ENCODE peak calls at places on chromosomes 16 and 17, in seven cellular contexts. One of them, this sample, is unnamed.

GRCh38 chr17:8237175-8237574 is 10.7 kb downstream of the CTC1 start:
- DNase-seq in Daoy: no peak
- DNase-seq in mammary epithelial cell: no peak
- DNase-seq in activated CD4-positive, alpha-beta memory T cell treated with anti-CD3 and anti-CD28 coated beads for 36 hours: no peak
- DNase-seq in mesendoderm: no peak
- DNase-seq in T-cell: no peak
- DNase-seq in caudate nucleus: no peak
- DNase-seq in this sample: no peak

GRCh38 chr16:20074089-20074956 is 633 bp upstream of the GPR139 start:
- DNase-seq in Daoy: peak
- DNase-seq in mammary epithelial cell: no peak
- DNase-seq in activated CD4-positive, alpha-beta memory T cell treated with anti-CD3 and anti-CD28 coated beads for 36 hours: no peak
- DNase-seq in mesendoderm: no peak
- DNase-seq in T-cell: no peak
- DNase-seq in caudate nucleus: no peak
- DNase-seq in this sample: no peak

GRCh38 chr17:81436294-81436849 is 41.1 kb downstream of the BAHCC1 start:
- DNase-seq in Daoy: no peak
- DNase-seq in mammary epithelial cell: no peak
- DNase-seq in activated CD4-positive, alpha-beta memory T cell treated with anti-CD3 and anti-CD28 coated beads for 36 hours: no peak
- DNase-seq in mesendoderm: no peak
- DNase-seq in T-cell: no peak
- DNase-seq in caudate nucleus: no peak
- DNase-seq in this sample: no peak

GRCh38 chr17:78979780-78980623 is at the start of gene LGALS3BP:
- DNase-seq in Daoy: peak
- DNase-seq in mammary epithelial cell: peak
- DNase-seq in activated CD4-positive, alpha-beta memory T cell treated with anti-CD3 and anti-CD28 coated beads for 36 hours: peak
- DNase-seq in mesendoderm: peak
- DNase-seq in T-cell: no peak
- DNase-seq in caudate nucleus: no peak
- DNase-seq in this sample: peak

GRCh38 chr17:73625006-73625405 is 19.2 kb downstream of the SDK2 start:
- DNase-seq in Daoy: no peak
- DNase-seq in mammary epithelial cell: peak
- DNase-seq in activated CD4-positive, alpha-beta memory T cell treated with anti-CD3 and anti-CD28 coated beads for 36 hours: no peak
- DNase-seq in mesendoderm: peak
- DNase-seq in T-cell: no peak
- DNase-seq in caudate nucleus: no peak
- DNase-seq in this sample: no peak

GRCh38 chr16:88719267-88719932 is 13.1 kb downstream of the CTU2 start:
- DNase-seq in Daoy: no peak
- DNase-seq in mammary epithelial cell: no peak
- DNase-seq in activated CD4-positive, alpha-beta memory T cell treated with anti-CD3 and anti-CD28 coated beads for 36 hours: no peak
- DNase-seq in mesendoderm: no peak
- DNase-seq in T-cell: no peak
- DNase-seq in caudate nucleus: peak
- DNase-seq in this sample: no peak

GRCh38 chr16:84283314-84284167 is 11.1 kb upstream of the WFDC1 start:
- DNase-seq in Daoy: no peak
- DNase-seq in mammary epithelial cell: no peak
- DNase-seq in activated CD4-positive, alpha-beta memory T cell treated with anti-CD3 and anti-CD28 coated beads for 36 hours: no peak
- DNase-seq in mesendoderm: no peak
- DNase-seq in T-cell: no peak
- DNase-seq in caudate nucleus: no peak
- DNase-seq in this sample: no peak

GRCh38 chr16:17467923-17468540 is 2.7 kb downstream of the XYLT1 start:
- DNase-seq in Daoy: peak
- DNase-seq in mammary epithelial cell: peak
- DNase-seq in activated CD4-positive, alpha-beta memory T cell treated with anti-CD3 and anti-CD28 coated beads for 36 hours: peak
- DNase-seq in mesendoderm: peak
- DNase-seq in T-cell: no peak
- DNase-seq in caudate nucleus: peak
- DNase-seq in this sample: no peak

GRCh38 chr16:86640265-86640843 is 62.0 kb downstream of the FOXL1 start:
- DNase-seq in Daoy: no peak
- DNase-seq in mammary epithelial cell: no peak
- DNase-seq in activated CD4-positive, alpha-beta memory T cell treated with anti-CD3 and anti-CD28 coated beads for 36 hours: no peak
- DNase-seq in mesendoderm: no peak
- DNase-seq in T-cell: no peak
- DNase-seq in caudate nucleus: no peak
- DNase-seq in this sample: no peak

GRCh38 chr16:69166221-69166833 is 20.6 kb upstream of the SNTB2 start:
- DNase-seq in Daoy: peak
- DNase-seq in mammary epithelial cell: peak
- DNase-seq in activated CD4-positive, alpha-beta memory T cell treated with anti-CD3 and anti-CD28 coated beads for 36 hours: peak
- DNase-seq in mesendoderm: no peak
- DNase-seq in T-cell: no peak
- DNase-seq in caudate nucleus: no peak
- DNase-seq in this sample: peak

GRCh38 chr17:5446786-5447185 is 7.8 kb upstream of the C1QBP start:
- DNase-seq in Daoy: no peak
- DNase-seq in mammary epithelial cell: no peak
- DNase-seq in activated CD4-positive, alpha-beta memory T cell treated with anti-CD3 and anti-CD28 coated beads for 36 hours: no peak
- DNase-seq in mesendoderm: no peak
- DNase-seq in T-cell: no peak
- DNase-seq in caudate nucleus: peak
- DNase-seq in this sample: no peak

GRCh38 chr17:64457156-64457555 is 8.2 kb downstream of the MILR1 start:
- DNase-seq in Daoy: peak
- DNase-seq in mammary epithelial cell: no peak
- DNase-seq in activated CD4-positive, alpha-beta memory T cell treated with anti-CD3 and anti-CD28 coated beads for 36 hours: no peak
- DNase-seq in mesendoderm: no peak
- DNase-seq in T-cell: no peak
- DNase-seq in caudate nucleus: no peak
- DNase-seq in this sample: no peak

GRCh38 chr16:9909072-9909471 is 273.2 kb downstream of the GRIN2A start:
- DNase-seq in Daoy: peak
- DNase-seq in mammary epithelial cell: no peak
- DNase-seq in activated CD4-positive, alpha-beta memory T cell treated with anti-CD3 and anti-CD28 coated beads for 36 hours: no peak
- DNase-seq in mesendoderm: no peak
- DNase-seq in T-cell: no peak
- DNase-seq in caudate nucleus: no peak
- DNase-seq in this sample: no peak

GRCh38 chr17:64147110-64148016 is 17.4 kb upstream of the ERN1 start:
- DNase-seq in Daoy: peak
- DNase-seq in mammary epithelial cell: peak
- DNase-seq in activated CD4-positive, alpha-beta memory T cell treated with anti-CD3 and anti-CD28 coated beads for 36 hours: no peak
- DNase-seq in mesendoderm: peak
- DNase-seq in T-cell: no peak
- DNase-seq in caudate nucleus: no peak
- DNase-seq in this sample: no peak

GRCh38 chr17:48262982-48263586 is 155.5 kb downstream of the SNX11 start:
- DNase-seq in Daoy: no peak
- DNase-seq in mammary epithelial cell: no peak
- DNase-seq in activated CD4-positive, alpha-beta memory T cell treated with anti-CD3 and anti-CD28 coated beads for 36 hours: no peak
- DNase-seq in mesendoderm: no peak
- DNase-seq in T-cell: no peak
- DNase-seq in caudate nucleus: no peak
- DNase-seq in this sample: no peak

GRCh38 chr17:70929226-70929625 is 759.9 kb downstream of the KCNJ2 start:
- DNase-seq in Daoy: no peak
- DNase-seq in mammary epithelial cell: no peak
- DNase-seq in activated CD4-positive, alpha-beta memory T cell treated with anti-CD3 and anti-CD28 coated beads for 36 hours: no peak
- DNase-seq in mesendoderm: no peak
- DNase-seq in T-cell: no peak
- DNase-seq in caudate nucleus: no peak
- DNase-seq in this sample: no peak

GRCh38 chr17:41717408-41718286 is 5.5 kb downstream of the GAST start:
- DNase-seq in Daoy: peak
- DNase-seq in mammary epithelial cell: peak
- DNase-seq in activated CD4-positive, alpha-beta memory T cell treated with anti-CD3 and anti-CD28 coated beads for 36 hours: peak
- DNase-seq in mesendoderm: no peak
- DNase-seq in T-cell: no peak
- DNase-seq in caudate nucleus: no peak
- DNase-seq in this sample: no peak

GRCh38 chr16:23836404-23837291 is 865 bp downstream of the PRKCB start:
- DNase-seq in Daoy: no peak
- DNase-seq in mammary epithelial cell: no peak
- DNase-seq in activated CD4-positive, alpha-beta memory T cell treated with anti-CD3 and anti-CD28 coated beads for 36 hours: peak
- DNase-seq in mesendoderm: peak
- DNase-seq in T-cell: peak
- DNase-seq in caudate nucleus: no peak
- DNase-seq in this sample: peak

GRCh38 chr16:9658157-9658556 is 524.1 kb downstream of the GRIN2A start:
- DNase-seq in Daoy: no peak
- DNase-seq in mammary epithelial cell: no peak
- DNase-seq in activated CD4-positive, alpha-beta memory T cell treated with anti-CD3 and anti-CD28 coated beads for 36 hours: no peak
- DNase-seq in mesendoderm: peak
- DNase-seq in T-cell: no peak
- DNase-seq in caudate nucleus: no peak
- DNase-seq in this sample: no peak

GRCh38 chr16:1102921-1103648 is 7.0 kb upstream of the C1QTNF8 start:
- DNase-seq in Daoy: peak
- DNase-seq in mammary epithelial cell: no peak
- DNase-seq in activated CD4-positive, alpha-beta memory T cell treated with anti-CD3 and anti-CD28 coated beads for 36 hours: peak
- DNase-seq in mesendoderm: peak
- DNase-seq in T-cell: no peak
- DNase-seq in caudate nucleus: no peak
- DNase-seq in this sample: peak

GRCh38 chr17:74345433-74346241 is 16.0 kb downstream of the BTBD17 start:
- DNase-seq in Daoy: peak
- DNase-seq in mammary epithelial cell: peak
- DNase-seq in activated CD4-positive, alpha-beta memory T cell treated with anti-CD3 and anti-CD28 coated beads for 36 hours: no peak
- DNase-seq in mesendoderm: no peak
- DNase-seq in T-cell: no peak
- DNase-seq in caudate nucleus: no peak
- DNase-seq in this sample: no peak

GRCh38 chr17:55117063-55117611 is 147.6 kb upstream of the HLF start:
- DNase-seq in Daoy: no peak
- DNase-seq in mammary epithelial cell: no peak
- DNase-seq in activated CD4-positive, alpha-beta memory T cell treated with anti-CD3 and anti-CD28 coated beads for 36 hours: no peak
- DNase-seq in mesendoderm: no peak
- DNase-seq in T-cell: no peak
- DNase-seq in caudate nucleus: no peak
- DNase-seq in this sample: no peak

GRCh38 chr16:50861926-50862325 is 120.0 kb downstream of the CYLD start:
- DNase-seq in Daoy: peak
- DNase-seq in mammary epithelial cell: peak
- DNase-seq in activated CD4-positive, alpha-beta memory T cell treated with anti-CD3 and anti-CD28 coated beads for 36 hours: no peak
- DNase-seq in mesendoderm: no peak
- DNase-seq in T-cell: no peak
- DNase-seq in caudate nucleus: no peak
- DNase-seq in this sample: no peak

GRCh38 chr17:74567397-74567796 is at the start of gene CD300H:
- DNase-seq in Daoy: no peak
- DNase-seq in mammary epithelial cell: no peak
- DNase-seq in activated CD4-positive, alpha-beta memory T cell treated with anti-CD3 and anti-CD28 coated beads for 36 hours: no peak
- DNase-seq in mesendoderm: no peak
- DNase-seq in T-cell: no peak
- DNase-seq in caudate nucleus: no peak
- DNase-seq in this sample: no peak

GRCh38 chr16:75248536-75249380 is 2.7 kb downstream of the BCAR1 start:
- DNase-seq in Daoy: no peak
- DNase-seq in mammary epithelial cell: no peak
- DNase-seq in activated CD4-positive, alpha-beta memory T cell treated with anti-CD3 and anti-CD28 coated beads for 36 hours: no peak
- DNase-seq in mesendoderm: no peak
- DNase-seq in T-cell: no peak
- DNase-seq in caudate nucleus: no peak
- DNase-seq in this sample: no peak

GRCh38 chr17:59530561-59530960 is 34.8 kb upstream of the DHX40 start:
- DNase-seq in Daoy: no peak
- DNase-seq in mammary epithelial cell: no peak
- DNase-seq in activated CD4-positive, alpha-beta memory T cell treated with anti-CD3 and anti-CD28 coated beads for 36 hours: no peak
- DNase-seq in mesendoderm: no peak
- DNase-seq in T-cell: no peak
- DNase-seq in caudate nucleus: no peak
- DNase-seq in this sample: no peak

GRCh38 chr17:40107266-40107980 is 7.0 kb upstream of the NR1D1 start:
- DNase-seq in Daoy: no peak
- DNase-seq in mammary epithelial cell: no peak
- DNase-seq in activated CD4-positive, alpha-beta memory T cell treated with anti-CD3 and anti-CD28 coated beads for 36 hours: no peak
- DNase-seq in mesendoderm: no peak
- DNase-seq in T-cell: no peak
- DNase-seq in caudate nucleus: no peak
- DNase-seq in this sample: peak

GRCh38 chr16:49788505-49788904 is 67.4 kb downstream of the ZNF423 start:
- DNase-seq in Daoy: no peak
- DNase-seq in mammary epithelial cell: no peak
- DNase-seq in activated CD4-positive, alpha-beta memory T cell treated with anti-CD3 and anti-CD28 coated beads for 36 hours: no peak
- DNase-seq in mesendoderm: no peak
- DNase-seq in T-cell: no peak
- DNase-seq in caudate nucleus: peak
- DNase-seq in this sample: no peak

GRCh38 chr17:46868689-46869187 is 17.4 kb downstream of the WNT9B start:
- DNase-seq in Daoy: no peak
- DNase-seq in mammary epithelial cell: no peak
- DNase-seq in activated CD4-positive, alpha-beta memory T cell treated with anti-CD3 and anti-CD28 coated beads for 36 hours: no peak
- DNase-seq in mesendoderm: no peak
- DNase-seq in T-cell: no peak
- DNase-seq in caudate nucleus: no peak
- DNase-seq in this sample: no peak

GRCh38 chr16:84190731-84191388 is at the start of gene ADAD2:
- DNase-seq in Daoy: no peak
- DNase-seq in mammary epithelial cell: no peak
- DNase-seq in activated CD4-positive, alpha-beta memory T cell treated with anti-CD3 and anti-CD28 coated beads for 36 hours: no peak
- DNase-seq in mesendoderm: peak
- DNase-seq in T-cell: no peak
- DNase-seq in caudate nucleus: no peak
- DNase-seq in this sample: no peak

GRCh38 chr16:57391308-57391699 is 13.3 kb upstream of the CCL17 start:
- DNase-seq in Daoy: no peak
- DNase-seq in mammary epithelial cell: no peak
- DNase-seq in activated CD4-positive, alpha-beta memory T cell treated with anti-CD3 and anti-CD28 coated beads for 36 hours: no peak
- DNase-seq in mesendoderm: no peak
- DNase-seq in T-cell: no peak
- DNase-seq in caudate nucleus: no peak
- DNase-seq in this sample: no peak

GRCh38 chr16:2429771-2430663 is 770 bp downstream of the CCNF start:
- DNase-seq in Daoy: no peak
- DNase-seq in mammary epithelial cell: peak
- DNase-seq in activated CD4-positive, alpha-beta memory T cell treated with anti-CD3 and anti-CD28 coated beads for 36 hours: no peak
- DNase-seq in mesendoderm: peak
- DNase-seq in T-cell: no peak
- DNase-seq in caudate nucleus: no peak
- DNase-seq in this sample: no peak

GRCh38 chr16:11211061-11211976 is 44.7 kb downstream of the SOCS1 start:
- DNase-seq in Daoy: no peak
- DNase-seq in mammary epithelial cell: no peak
- DNase-seq in activated CD4-positive, alpha-beta memory T cell treated with anti-CD3 and anti-CD28 coated beads for 36 hours: no peak
- DNase-seq in mesendoderm: peak
- DNase-seq in T-cell: no peak
- DNase-seq in caudate nucleus: no peak
- DNase-seq in this sample: no peak

GRCh38 chr17:46818319-46818928 is at the start of gene WNT3:
- DNase-seq in Daoy: peak
- DNase-seq in mammary epithelial cell: no peak
- DNase-seq in activated CD4-positive, alpha-beta memory T cell treated with anti-CD3 and anti-CD28 coated beads for 36 hours: peak
- DNase-seq in mesendoderm: peak
- DNase-seq in T-cell: no peak
- DNase-seq in caudate nucleus: no peak
- DNase-seq in this sample: peak

This sample was measured in central memory CD4-positive, alpha-beta T cell.